ENCODE peak calls at places on chromosomes 16 and 17, in four cellular contexts. One of them, this sample, is unnamed.

GRCh38 chr16:16021988-16022682 is 72.7 kb downstream of the ABCC1 start:
- DNase-seq in right lobe of liver: peak
- DNase-seq in omental fat pad: peak
- DNase-seq in mucosa of descending colon: peak
- DNase-seq in this sample: peak

GRCh38 chr16:14444979-14445810 is 184.9 kb downstream of the PARN start:
- DNase-seq in right lobe of liver: no peak
- DNase-seq in omental fat pad: no peak
- DNase-seq in mucosa of descending colon: no peak
- DNase-seq in this sample: no peak

GRCh38 chr17:59607817-59608403 is 11.8 kb upstream of the CLTC start:
- DNase-seq in right lobe of liver: no peak
- DNase-seq in omental fat pad: no peak
- DNase-seq in mucosa of descending colon: no peak
- DNase-seq in this sample: no peak

GRCh38 chr16:19524866-19525723 is 1.4 kb downstream of the CCP110 start:
- DNase-seq in right lobe of liver: no peak
- DNase-seq in omental fat pad: no peak
- DNase-seq in mucosa of descending colon: no peak
- DNase-seq in this sample: no peak

GRCh38 chr16:9092282-9092962 is 978 bp downstream of the HAPSTR1 start:
- DNase-seq in right lobe of liver: peak
- DNase-seq in omental fat pad: no peak
- DNase-seq in mucosa of descending colon: peak
- DNase-seq in this sample: no peak

GRCh38 chr16:73020409-73020884 is 27.5 kb downstream of the ZFHX3 start:
- DNase-seq in right lobe of liver: peak
- DNase-seq in omental fat pad: no peak
- DNase-seq in mucosa of descending colon: peak
- DNase-seq in this sample: no peak

GRCh38 chr17:31738067-31738466 is 121.0 kb downstream of the COPRS start:
- DNase-seq in right lobe of liver: no peak
- DNase-seq in omental fat pad: no peak
- DNase-seq in mucosa of descending colon: no peak
- DNase-seq in this sample: no peak

GRCh38 chr16:80583466-80583865 is 42.7 kb downstream of the DYNLRB2 start:
- DNase-seq in right lobe of liver: no peak
- DNase-seq in omental fat pad: no peak
- DNase-seq in mucosa of descending colon: no peak
- DNase-seq in this sample: no peak

GRCh38 chr16:89090669-89091426 is 2.8 kb upstream of the ACSF3 start:
- DNase-seq in right lobe of liver: no peak
- DNase-seq in omental fat pad: no peak
- DNase-seq in mucosa of descending colon: peak
- DNase-seq in this sample: no peak

GRCh38 chr16:8847623-8848022 is 21.2 kb downstream of the CARHSP1 start:
- DNase-seq in right lobe of liver: no peak
- DNase-seq in omental fat pad: no peak
- DNase-seq in mucosa of descending colon: no peak
- DNase-seq in this sample: peak

GRCh38 chr16:56848955-56849689 is 15.9 kb upstream of the SLC12A3 start:
- DNase-seq in right lobe of liver: peak
- DNase-seq in omental fat pad: no peak
- DNase-seq in mucosa of descending colon: no peak
- DNase-seq in this sample: no peak

GRCh38 chr16:29757950-29758466 is 12.2 kb upstream of the C16orf54 start:
- DNase-seq in right lobe of liver: peak
- DNase-seq in omental fat pad: no peak
- DNase-seq in mucosa of descending colon: no peak
- DNase-seq in this sample: no peak

DNA sequence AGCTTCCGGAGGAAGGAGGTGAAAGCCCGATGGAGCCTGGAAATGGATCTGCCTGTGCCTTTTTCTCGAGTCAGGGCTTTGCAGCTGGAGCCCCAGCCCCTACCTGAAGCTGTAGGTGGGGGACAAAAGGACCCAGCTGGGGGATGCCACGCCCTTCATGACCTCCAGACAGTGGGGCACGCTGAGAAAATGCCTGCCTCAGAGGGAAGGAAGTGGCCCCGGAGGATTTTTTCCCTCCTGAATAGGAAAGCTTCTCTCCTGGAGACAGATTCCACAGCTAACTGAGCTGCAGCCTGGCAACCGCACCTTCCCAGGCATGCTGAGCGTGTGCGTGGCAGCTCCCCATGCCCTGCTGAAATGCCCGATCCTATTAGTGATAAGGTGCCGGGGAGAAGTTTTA is 58.0 kb downstream of the AIPL1 start:
- DNase-seq in right lobe of liver: no peak
- DNase-seq in omental fat pad: no peak
- DNase-seq in mucosa of descending colon: no peak
- DNase-seq in this sample: no peak
- TF ChIP-seq CTCF in right lobe of liver: no peak
- TF ChIP-seq CTCF in omental fat pad: no peak
- TF ChIP-seq CTCF in mucosa of descending colon: no peak
- TF ChIP-seq CTCF in this sample: no peak

GRCh38 chr16:2278272-2278608 is 10.3 kb upstream of the RNPS1 start:
- DNase-seq in right lobe of liver: no peak
- DNase-seq in omental fat pad: no peak
- DNase-seq in mucosa of descending colon: no peak
- DNase-seq in this sample: peak
- TF ChIP-seq CTCF in right lobe of liver: no peak
- TF ChIP-seq CTCF in omental fat pad: no peak
- TF ChIP-seq CTCF in mucosa of descending colon: no peak
- TF ChIP-seq CTCF in this sample: peak

GRCh38 chr16:2523801-2524231 is 3.6 kb downstream of the AMDHD2 start:
- DNase-seq in right lobe of liver: peak
- DNase-seq in omental fat pad: no peak
- DNase-seq in mucosa of descending colon: no peak
- DNase-seq in this sample: no peak

GRCh38 chr16:2520097-2520783 is at the start of gene AMDHD2:
- DNase-seq in right lobe of liver: peak
- DNase-seq in omental fat pad: peak
- DNase-seq in mucosa of descending colon: peak
- DNase-seq in this sample: peak

GRCh38 chr16:2519711-2520080 is 475 bp upstream of the AMDHD2 start:
- DNase-seq in right lobe of liver: peak
- DNase-seq in omental fat pad: no peak
- DNase-seq in mucosa of descending colon: no peak
- DNase-seq in this sample: no peak

GRCh38 chr16:2518823-2519710 is 1.1 kb upstream of the AMDHD2 start:
- DNase-seq in right lobe of liver: peak
- DNase-seq in omental fat pad: no peak
- DNase-seq in mucosa of descending colon: peak
- DNase-seq in this sample: peak

GRCh38 chr16:2520784-2521577 is 810 bp downstream of the AMDHD2 start:
- DNase-seq in right lobe of liver: peak
- DNase-seq in omental fat pad: no peak
- DNase-seq in mucosa of descending colon: peak
- DNase-seq in this sample: no peak
- TF ChIP-seq CTCF in right lobe of liver: no peak
- TF ChIP-seq CTCF in omental fat pad: no peak
- TF ChIP-seq CTCF in mucosa of descending colon: no peak
- TF ChIP-seq CTCF in this sample: no peak

GRCh38 chr17:1471931-1472727 is 16.1 kb upstream of the CRK start:
- DNase-seq in right lobe of liver: peak
- DNase-seq in omental fat pad: no peak
- DNase-seq in mucosa of descending colon: no peak
- DNase-seq in this sample: no peak

GRCh38 chr17:1474402-1475189 is 17.9 kb downstream of the MYO1C start:
- DNase-seq in right lobe of liver: no peak
- DNase-seq in omental fat pad: no peak
- DNase-seq in mucosa of descending colon: no peak
- DNase-seq in this sample: no peak

GRCh38 chr17:1473841-1474240 is 17.8 kb upstream of the CRK start:
- DNase-seq in right lobe of liver: no peak
- DNase-seq in omental fat pad: no peak
- DNase-seq in mucosa of descending colon: no peak
- DNase-seq in this sample: no peak

GRCh38 chr17:1471490-1471889 is 15.5 kb upstream of the CRK start:
- DNase-seq in right lobe of liver: peak
- DNase-seq in omental fat pad: no peak
- DNase-seq in mucosa of descending colon: no peak
- DNase-seq in this sample: no peak

GRCh38 chr17:1473170-1473569 is 17.1 kb upstream of the CRK start:
- DNase-seq in right lobe of liver: no peak
- DNase-seq in omental fat pad: no peak
- DNase-seq in mucosa of descending colon: no peak
- DNase-seq in this sample: no peak
- TF ChIP-seq CTCF in right lobe of liver: peak
- TF ChIP-seq CTCF in omental fat pad: no peak
- TF ChIP-seq CTCF in mucosa of descending colon: no peak
- TF ChIP-seq CTCF in this sample: peak

GRCh38 chr16:85105475-85105874 is 6.8 kb downstream of the CIBAR2 start:
- DNase-seq in right lobe of liver: no peak
- DNase-seq in omental fat pad: no peak
- DNase-seq in mucosa of descending colon: no peak
- DNase-seq in this sample: no peak

GRCh38 chr16:85103096-85104079 is 8.9 kb downstream of the CIBAR2 start:
- DNase-seq in right lobe of liver: no peak
- DNase-seq in omental fat pad: no peak
- DNase-seq in mucosa of descending colon: no peak
- DNase-seq in this sample: no peak

GRCh38 chr16:85102106-85102630 is 10.1 kb downstream of the CIBAR2 start:
- DNase-seq in right lobe of liver: no peak
- DNase-seq in omental fat pad: no peak
- DNase-seq in mucosa of descending colon: no peak
- DNase-seq in this sample: no peak

GRCh38 chr16:85104821-85105391 is 7.4 kb downstream of the CIBAR2 start:
- DNase-seq in right lobe of liver: no peak
- DNase-seq in omental fat pad: no peak
- DNase-seq in mucosa of descending colon: no peak
- DNase-seq in this sample: no peak

DNA sequence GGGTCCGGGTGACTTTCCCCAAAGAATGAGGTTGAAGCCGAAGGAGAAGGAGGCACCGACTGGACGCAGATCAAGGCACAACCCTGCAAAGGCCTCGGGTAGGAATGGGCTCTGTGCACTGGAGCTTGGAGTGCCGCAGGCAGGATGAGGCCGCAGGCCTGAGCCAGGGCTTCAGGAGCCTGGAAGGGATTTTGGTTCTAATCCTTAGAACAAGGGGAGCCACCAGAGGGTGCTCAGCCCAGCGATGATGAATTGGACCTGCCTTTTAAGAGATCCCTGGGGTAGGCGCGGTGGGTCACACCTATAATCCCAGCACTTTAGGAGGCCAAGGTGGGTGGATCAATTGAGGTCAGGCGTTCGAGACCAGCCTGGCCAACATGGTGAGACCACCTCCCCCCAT is 8.1 kb downstream of the CIBAR2 start:
- DNase-seq in right lobe of liver: no peak
- DNase-seq in omental fat pad: no peak
- DNase-seq in mucosa of descending colon: no peak
- DNase-seq in this sample: no peak
- TF ChIP-seq CTCF in right lobe of liver: no peak
- TF ChIP-seq CTCF in omental fat pad: no peak
- TF ChIP-seq CTCF in mucosa of descending colon: no peak
- TF ChIP-seq CTCF in this sample: peak

DNA sequence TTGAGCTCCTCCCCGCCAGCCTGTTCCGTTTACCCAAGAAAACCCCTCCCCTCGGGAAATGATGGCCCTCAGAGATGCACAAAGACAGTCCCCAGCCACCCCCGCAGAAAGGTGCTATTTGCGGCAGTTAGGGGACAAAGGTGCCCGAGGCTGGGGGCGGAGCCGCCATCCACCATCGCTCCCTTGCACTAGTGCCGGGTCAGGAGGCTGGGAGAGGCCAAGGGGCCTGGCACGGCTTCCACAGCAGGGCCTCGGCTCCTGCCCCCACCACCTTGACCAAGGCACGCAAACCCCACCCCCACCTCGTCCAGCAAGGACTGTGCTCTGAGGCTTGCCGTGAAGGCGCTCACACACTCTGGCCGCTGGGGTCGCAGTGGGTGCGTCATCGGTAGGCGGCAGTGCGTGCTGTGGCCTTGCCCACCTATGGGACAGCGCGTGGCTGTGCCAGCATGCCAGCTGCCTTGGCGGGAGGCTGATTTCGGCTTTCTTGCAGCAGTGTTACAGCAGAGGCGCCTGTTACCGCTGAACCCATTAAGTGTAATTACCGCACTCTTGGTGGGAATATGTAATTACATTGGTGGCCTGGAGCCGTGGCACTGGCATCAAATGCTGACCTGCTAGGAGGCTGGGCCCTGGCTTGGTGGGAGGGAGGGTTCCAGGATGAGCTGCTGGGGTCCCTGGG is 31.8 kb downstream of the TPSG1 start:
- DNase-seq in right lobe of liver: no peak
- DNase-seq in omental fat pad: no peak
- DNase-seq in mucosa of descending colon: no peak
- DNase-seq in this sample: no peak
- TF ChIP-seq CTCF in right lobe of liver: no peak
- TF ChIP-seq CTCF in omental fat pad: no peak
- TF ChIP-seq CTCF in mucosa of descending colon: no peak
- TF ChIP-seq CTCF in this sample: no peak

GRCh38 chr16:30797670-30798309 is 10.8 kb upstream of the ZNF629 start:
- DNase-seq in right lobe of liver: no peak
- DNase-seq in omental fat pad: no peak
- DNase-seq in mucosa of descending colon: no peak
- DNase-seq in this sample: no peak
- TF ChIP-seq CTCF in right lobe of liver: no peak
- TF ChIP-seq CTCF in omental fat pad: no peak
- TF ChIP-seq CTCF in mucosa of descending colon: no peak
- TF ChIP-seq CTCF in this sample: peak